ENCODE peak calls at places on chromosomes 16 and 17, in seven cellular contexts. One of them, this sample, is unnamed.

GRCh38 chr17:40338058-40338457 is 26.5 kb downstream of the GJD3 start:
- DNase-seq in colonic mucosa: no peak
- DNase-seq in AG10803: no peak
- DNase-seq in SK-N-SH: no peak
- DNase-seq in lower leg skin: no peak
- DNase-seq in Caco-2: no peak
- DNase-seq in foreskin fibroblast: no peak
- DNase-seq in this sample: no peak

GRCh38 chr17:38761612-38762011 is 9.1 kb downstream of the PSMB3 start:
- DNase-seq in colonic mucosa: peak; percentile 22
- DNase-seq in AG10803: peak; percentile 22
- DNase-seq in SK-N-SH: peak; percentile 50
- DNase-seq in lower leg skin: no peak
- DNase-seq in Caco-2: peak; percentile 58
- DNase-seq in foreskin fibroblast: peak; percentile 70
- DNase-seq in this sample: peak; percentile 45

GRCh38 chr16:66510711-66511614 is 39.0 kb downstream of the TK2 start:
- DNase-seq in colonic mucosa: no peak
- DNase-seq in AG10803: no peak
- DNase-seq in SK-N-SH: no peak
- DNase-seq in lower leg skin: no peak
- DNase-seq in Caco-2: no peak
- DNase-seq in foreskin fibroblast: peak; percentile 16
- DNase-seq in this sample: no peak

GRCh38 chr16:80803341-80804060 is 897 bp downstream of the CDYL2 start:
- DNase-seq in colonic mucosa: peak; percentile 28
- DNase-seq in AG10803: peak; percentile 13
- DNase-seq in SK-N-SH: peak; percentile 66
- DNase-seq in lower leg skin: no peak
- DNase-seq in Caco-2: peak; percentile 28
- DNase-seq in foreskin fibroblast: peak; percentile 43
- DNase-seq in this sample: no peak

GRCh38 chr17:20733923-20734322 is 154.4 kb downstream of the CDRT15L2 start:
- DNase-seq in colonic mucosa: no peak
- DNase-seq in AG10803: no peak
- DNase-seq in SK-N-SH: no peak
- DNase-seq in lower leg skin: no peak
- DNase-seq in Caco-2: no peak
- DNase-seq in foreskin fibroblast: no peak
- DNase-seq in this sample: no peak

GRCh38 chr17:51166198-51166986 is at the start of gene NME2:
- DNase-seq in colonic mucosa: peak; percentile 94
- DNase-seq in AG10803: peak; percentile 81
- DNase-seq in SK-N-SH: peak; percentile 100
- DNase-seq in lower leg skin: peak; percentile 82
- DNase-seq in Caco-2: peak; percentile 96
- DNase-seq in foreskin fibroblast: peak; percentile 96
- DNase-seq in this sample: peak; percentile 77

GRCh38 chr17:66942453-66943264 is 21.8 kb upstream of the CACNG4 start:
- DNase-seq in colonic mucosa: no peak
- DNase-seq in AG10803: no peak
- DNase-seq in SK-N-SH: no peak
- DNase-seq in lower leg skin: no peak
- DNase-seq in Caco-2: no peak
- DNase-seq in foreskin fibroblast: no peak
- DNase-seq in this sample: no peak

GRCh38 chr17:28330671-28331070 is 4.6 kb downstream of the IFT20 start:
- DNase-seq in colonic mucosa: no peak
- DNase-seq in AG10803: no peak
- DNase-seq in SK-N-SH: no peak
- DNase-seq in lower leg skin: no peak
- DNase-seq in Caco-2: no peak
- DNase-seq in foreskin fibroblast: no peak
- DNase-seq in this sample: no peak

GRCh38 chr17:39740357-39741111 is 2.8 kb downstream of the GRB7 start:
- DNase-seq in colonic mucosa: peak; percentile 57
- DNase-seq in AG10803: peak; percentile 29
- DNase-seq in SK-N-SH: peak; percentile 26
- DNase-seq in lower leg skin: peak; percentile 66
- DNase-seq in Caco-2: no peak
- DNase-seq in foreskin fibroblast: peak; percentile 75
- DNase-seq in this sample: peak; percentile 38

GRCh38 chr16:51815527-51815926 is 664.5 kb upstream of the SALL1 start:
- DNase-seq in colonic mucosa: no peak
- DNase-seq in AG10803: no peak
- DNase-seq in SK-N-SH: no peak
- DNase-seq in lower leg skin: no peak
- DNase-seq in Caco-2: no peak
- DNase-seq in foreskin fibroblast: no peak
- DNase-seq in this sample: no peak

GRCh38 chr17:81241648-81242420 is 2.7 kb downstream of the NDUFAF8 start:
- DNase-seq in colonic mucosa: no peak
- DNase-seq in AG10803: peak; percentile 23
- DNase-seq in SK-N-SH: peak; percentile 96
- DNase-seq in lower leg skin: no peak
- DNase-seq in Caco-2: peak; percentile 80
- DNase-seq in foreskin fibroblast: peak; percentile 66
- DNase-seq in this sample: peak; percentile 41

GRCh38 chr16:88633684-88634140 is 4.7 kb upstream of the IL17C start:
- DNase-seq in colonic mucosa: peak; percentile 64
- DNase-seq in AG10803: no peak
- DNase-seq in SK-N-SH: peak; percentile 60
- DNase-seq in lower leg skin: no peak
- DNase-seq in Caco-2: peak; percentile 54
- DNase-seq in foreskin fibroblast: peak; percentile 45
- DNase-seq in this sample: peak; percentile 36

GRCh38 chr17:29066603-29067002 is 23.7 kb downstream of the PIPOX start:
- DNase-seq in colonic mucosa: no peak
- DNase-seq in AG10803: no peak
- DNase-seq in SK-N-SH: no peak
- DNase-seq in lower leg skin: no peak
- DNase-seq in Caco-2: no peak
- DNase-seq in foreskin fibroblast: no peak
- DNase-seq in this sample: no peak

GRCh38 chr16:69107311-69107962 is 2.0 kb downstream of the HAS3 start:
- DNase-seq in colonic mucosa: peak; percentile 74
- DNase-seq in AG10803: peak; percentile 15
- DNase-seq in SK-N-SH: peak; percentile 46
- DNase-seq in lower leg skin: no peak
- DNase-seq in Caco-2: no peak
- DNase-seq in foreskin fibroblast: peak; percentile 59
- DNase-seq in this sample: peak; percentile 27

GRCh38 chr17:76727745-76728456 is 1.3 kb downstream of the METTL23 start:
- DNase-seq in colonic mucosa: no peak
- DNase-seq in AG10803: no peak
- DNase-seq in SK-N-SH: no peak
- DNase-seq in lower leg skin: no peak
- DNase-seq in Caco-2: no peak
- DNase-seq in foreskin fibroblast: peak; percentile 36
- DNase-seq in this sample: no peak

GRCh38 chr16:88478115-88478514 is 25.0 kb downstream of the ZFPM1 start:
- DNase-seq in colonic mucosa: no peak
- DNase-seq in AG10803: no peak
- DNase-seq in SK-N-SH: no peak
- DNase-seq in lower leg skin: no peak
- DNase-seq in Caco-2: no peak
- DNase-seq in foreskin fibroblast: no peak
- DNase-seq in this sample: no peak

GRCh38 chr17:31900877-31901276 is 631 bp downstream of the UTP6 start:
- DNase-seq in colonic mucosa: no peak
- DNase-seq in AG10803: peak; percentile 44
- DNase-seq in SK-N-SH: peak; percentile 29
- DNase-seq in lower leg skin: no peak
- DNase-seq in Caco-2: peak; percentile 13
- DNase-seq in foreskin fibroblast: peak; percentile 51
- DNase-seq in this sample: peak; percentile 40

GRCh38 chr16:962901-963814 is 7.6 kb downstream of the LMF1 start:
- DNase-seq in colonic mucosa: no peak
- DNase-seq in AG10803: no peak
- DNase-seq in SK-N-SH: no peak
- DNase-seq in lower leg skin: no peak
- DNase-seq in Caco-2: no peak
- DNase-seq in foreskin fibroblast: no peak
- DNase-seq in this sample: no peak

GRCh38 chr16:964696-965395 is 5.9 kb downstream of the LMF1 start:
- DNase-seq in colonic mucosa: peak; percentile 56
- DNase-seq in AG10803: no peak
- DNase-seq in SK-N-SH: no peak
- DNase-seq in lower leg skin: no peak
- DNase-seq in Caco-2: no peak
- DNase-seq in foreskin fibroblast: peak; percentile 74
- DNase-seq in this sample: no peak

GRCh38 chr16:962366-962765 is 8.4 kb downstream of the LMF1 start:
- DNase-seq in colonic mucosa: no peak
- DNase-seq in AG10803: no peak
- DNase-seq in SK-N-SH: no peak
- DNase-seq in lower leg skin: no peak
- DNase-seq in Caco-2: no peak
- DNase-seq in foreskin fibroblast: no peak
- DNase-seq in this sample: no peak

GRCh38 chr16:965487-965886 is 5.3 kb downstream of the LMF1 start:
- DNase-seq in colonic mucosa: no peak
- DNase-seq in AG10803: no peak
- DNase-seq in SK-N-SH: no peak
- DNase-seq in lower leg skin: no peak
- DNase-seq in Caco-2: no peak
- DNase-seq in foreskin fibroblast: no peak
- DNase-seq in this sample: no peak

GRCh38 chr16:963913-964695 is 6.7 kb downstream of the LMF1 start:
- DNase-seq in colonic mucosa: no peak
- DNase-seq in AG10803: no peak
- DNase-seq in SK-N-SH: no peak
- DNase-seq in lower leg skin: no peak
- DNase-seq in Caco-2: no peak
- DNase-seq in foreskin fibroblast: peak; percentile 30
- DNase-seq in this sample: no peak
- H3K4me3 ChIP-seq in colonic mucosa: peak overlapping the region; percentile 33
- H3K4me3 ChIP-seq in AG10803: no peak overlapping the region
- H3K4me3 ChIP-seq in SK-N-SH: no peak overlapping the region
- H3K4me3 ChIP-seq in lower leg skin: no peak overlapping the region
- H3K4me3 ChIP-seq in Caco-2: no peak overlapping the region
- H3K4me3 ChIP-seq in foreskin fibroblast: peak overlapping the region; percentile 40
- H3K4me3 ChIP-seq in this sample: no peak overlapping the region

GRCh38 chr16:85057212-85057889 is 29.8 kb downstream of the KIAA0513 start:
- DNase-seq in colonic mucosa: no peak
- DNase-seq in AG10803: no peak
- DNase-seq in SK-N-SH: no peak
- DNase-seq in lower leg skin: no peak
- DNase-seq in Caco-2: peak; percentile 67
- DNase-seq in foreskin fibroblast: no peak
- DNase-seq in this sample: no peak

GRCh38 chr16:85056211-85056748 is 28.7 kb downstream of the KIAA0513 start:
- DNase-seq in colonic mucosa: no peak
- DNase-seq in AG10803: peak; percentile 38
- DNase-seq in SK-N-SH: peak; percentile 46
- DNase-seq in lower leg skin: no peak
- DNase-seq in Caco-2: no peak
- DNase-seq in foreskin fibroblast: peak; percentile 42
- DNase-seq in this sample: peak; percentile 23

GRCh38 chr16:85052536-85052935 is 24.9 kb downstream of the KIAA0513 start:
- DNase-seq in colonic mucosa: no peak
- DNase-seq in AG10803: no peak
- DNase-seq in SK-N-SH: no peak
- DNase-seq in lower leg skin: no peak
- DNase-seq in Caco-2: no peak
- DNase-seq in foreskin fibroblast: no peak
- DNase-seq in this sample: peak; percentile 86

GRCh38 chr16:85055503-85056210 is 28.1 kb downstream of the KIAA0513 start:
- DNase-seq in colonic mucosa: peak; percentile 53
- DNase-seq in AG10803: peak; percentile 50
- DNase-seq in SK-N-SH: peak; percentile 43
- DNase-seq in lower leg skin: peak; percentile 65
- DNase-seq in Caco-2: no peak
- DNase-seq in foreskin fibroblast: peak; percentile 55
- DNase-seq in this sample: peak; percentile 64

GRCh38 chr16:85054948-85055502 is 27.4 kb downstream of the KIAA0513 start:
- DNase-seq in colonic mucosa: no peak
- DNase-seq in AG10803: no peak
- DNase-seq in SK-N-SH: no peak
- DNase-seq in lower leg skin: no peak
- DNase-seq in Caco-2: no peak
- DNase-seq in foreskin fibroblast: no peak
- DNase-seq in this sample: no peak
- H3K4me3 ChIP-seq in colonic mucosa: peak overlapping the region; percentile 4
- H3K4me3 ChIP-seq in AG10803: peak overlapping the region; percentile 42
- H3K4me3 ChIP-seq in SK-N-SH: peak overlapping the region; percentile 28
- H3K4me3 ChIP-seq in lower leg skin: no peak overlapping the region
- H3K4me3 ChIP-seq in Caco-2: no peak overlapping the region
- H3K4me3 ChIP-seq in foreskin fibroblast: peak overlapping the region; percentile 49
- H3K4me3 ChIP-seq in this sample: peak overlapping the region; percentile 6

GRCh38 chr16:46828943-46829342 is 2.0 kb downstream of the C16orf87 start:
- DNase-seq in colonic mucosa: no peak
- DNase-seq in AG10803: no peak
- DNase-seq in SK-N-SH: no peak
- DNase-seq in lower leg skin: no peak
- DNase-seq in Caco-2: no peak
- DNase-seq in foreskin fibroblast: no peak
- DNase-seq in this sample: no peak
- H3K4me3 ChIP-seq in colonic mucosa: no peak overlapping the region
- H3K4me3 ChIP-seq in AG10803: no peak overlapping the region
- H3K4me3 ChIP-seq in SK-N-SH: no peak overlapping the region
- H3K4me3 ChIP-seq in lower leg skin: no peak overlapping the region
- H3K4me3 ChIP-seq in Caco-2: no peak overlapping the region
- H3K4me3 ChIP-seq in foreskin fibroblast: peak overlapping the region; percentile 85
- H3K4me3 ChIP-seq in this sample: no peak overlapping the region

GRCh38 chr17:37147301-37147812 is 198.6 kb downstream of the AATF start:
- DNase-seq in colonic mucosa: no peak
- DNase-seq in AG10803: no peak
- DNase-seq in SK-N-SH: no peak
- DNase-seq in lower leg skin: no peak
- DNase-seq in Caco-2: peak; percentile 60
- DNase-seq in foreskin fibroblast: peak; percentile 31
- DNase-seq in this sample: peak; percentile 8

GRCh38 chr17:37148171-37148570 is 199.4 kb downstream of the AATF start:
- DNase-seq in colonic mucosa: no peak
- DNase-seq in AG10803: no peak
- DNase-seq in SK-N-SH: no peak
- DNase-seq in lower leg skin: no peak
- DNase-seq in Caco-2: no peak
- DNase-seq in foreskin fibroblast: peak; percentile 13
- DNase-seq in this sample: peak; percentile 4

GRCh38 chr17:37142294-37142944 is 193.7 kb downstream of the AATF start:
- DNase-seq in colonic mucosa: no peak
- DNase-seq in AG10803: no peak
- DNase-seq in SK-N-SH: no peak
- DNase-seq in lower leg skin: no peak
- DNase-seq in Caco-2: no peak
- DNase-seq in foreskin fibroblast: no peak
- DNase-seq in this sample: no peak

DNA sequence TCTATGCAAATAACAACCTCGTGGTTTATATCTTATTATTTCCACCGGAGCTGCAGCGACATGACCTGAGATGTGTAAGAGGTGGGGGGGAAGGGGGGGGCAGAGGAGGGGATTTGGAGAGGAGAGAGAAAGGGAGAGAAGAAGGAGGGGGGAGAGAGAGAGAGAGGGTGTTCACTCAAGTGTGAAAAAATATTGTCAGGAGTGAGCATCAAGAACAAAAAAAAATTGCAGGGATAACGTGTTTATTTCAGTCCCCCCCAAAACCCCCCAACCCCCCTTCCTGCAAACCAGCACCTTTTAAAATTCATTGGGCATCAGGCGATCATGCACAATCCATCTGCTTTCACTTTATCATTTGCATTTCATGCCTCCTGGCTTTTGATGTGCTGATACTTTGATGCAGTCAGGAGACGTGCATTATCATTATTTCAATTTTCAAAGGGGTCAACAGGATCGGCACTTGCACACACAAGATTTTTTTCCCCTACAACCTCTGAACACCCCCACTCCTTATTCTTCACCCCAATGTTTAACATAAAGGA is 197.9 kb downstream of the AATF start:
- DNase-seq in colonic mucosa: no peak
- DNase-seq in AG10803: no peak
- DNase-seq in SK-N-SH: peak; percentile 45
- DNase-seq in lower leg skin: no peak
- DNase-seq in Caco-2: no peak
- DNase-seq in foreskin fibroblast: no peak
- DNase-seq in this sample: no peak
- H3K4me3 ChIP-seq in colonic mucosa: no peak overlapping the region
- H3K4me3 ChIP-seq in AG10803: no peak overlapping the region
- H3K4me3 ChIP-seq in SK-N-SH: no peak overlapping the region
- H3K4me3 ChIP-seq in lower leg skin: no peak overlapping the region
- H3K4me3 ChIP-seq in Caco-2: no peak overlapping the region
- H3K4me3 ChIP-seq in foreskin fibroblast: no peak overlapping the region
- H3K4me3 ChIP-seq in this sample: no peak overlapping the region

This sample was measured in fibroblast of mammary gland.